ENCODE peak calls at places on chromosomes 7 and 10, in four cellular contexts. One of them, this sample, is unnamed.

GRCh38 chr10:115895196-115895595 is 377.8 kb downstream of the GFRA1 start:
- DNase-seq in NCI-H1105: no peak
- DNase-seq in HS-27A: no peak
- DNase-seq in neural crest cell: no peak
- DNase-seq in this sample: no peak

GRCh38 chr7:135970682-135971365 is 6.3 kb downstream of the MTPN start:
- DNase-seq in NCI-H1105: no peak
- DNase-seq in HS-27A: no peak
- DNase-seq in neural crest cell: no peak
- DNase-seq in this sample: no peak

GRCh38 chr7:3092468-3092867 is 48.8 kb upstream of the CARD11 start:
- DNase-seq in NCI-H1105: no peak
- DNase-seq in HS-27A: no peak
- DNase-seq in neural crest cell: no peak
- DNase-seq in this sample: no peak

GRCh38 chr7:70720191-70720873 is 411.6 kb upstream of the GALNT17 start:
- DNase-seq in NCI-H1105: no peak
- DNase-seq in HS-27A: no peak
- DNase-seq in neural crest cell: no peak
- DNase-seq in this sample: no peak

GRCh38 chr10:112343056-112343806 is 30.7 kb upstream of the ACSL5 start:
- DNase-seq in NCI-H1105: no peak
- DNase-seq in HS-27A: no peak
- DNase-seq in neural crest cell: no peak
- DNase-seq in this sample: no peak

GRCh38 chr7:47227762-47228177 is 354.1 kb downstream of the TNS3 start:
- DNase-seq in NCI-H1105: no peak
- DNase-seq in HS-27A: peak; percentile 33
- DNase-seq in neural crest cell: no peak
- DNase-seq in this sample: no peak

GRCh38 chr10:69481280-69481679 is 30.0 kb downstream of the TSPAN15 start:
- DNase-seq in NCI-H1105: no peak
- DNase-seq in HS-27A: no peak
- DNase-seq in neural crest cell: no peak
- DNase-seq in this sample: no peak

GRCh38 chr7:48139461-48139860 is 31.8 kb upstream of the ABCA13 start:
- DNase-seq in NCI-H1105: no peak
- DNase-seq in HS-27A: no peak
- DNase-seq in neural crest cell: no peak
- DNase-seq in this sample: no peak

GRCh38 chr10:59892697-59893096 is 13.7 kb downstream of the CCDC6 start:
- DNase-seq in NCI-H1105: no peak
- DNase-seq in HS-27A: no peak
- DNase-seq in neural crest cell: no peak
- DNase-seq in this sample: no peak

GRCh38 chr10:69641261-69641980 is 11.4 kb downstream of the FAM241B start:
- DNase-seq in NCI-H1105: no peak
- DNase-seq in HS-27A: no peak
- DNase-seq in neural crest cell: no peak
- DNase-seq in this sample: no peak

GRCh38 chr7:29102554-29103151 is 43.7 kb downstream of the CPVL start:
- DNase-seq in NCI-H1105: peak; percentile 19
- DNase-seq in HS-27A: no peak
- DNase-seq in neural crest cell: peak; percentile 79
- DNase-seq in this sample: peak; percentile 44

GRCh38 chr7:33903770-33904679 is 1.3 kb upstream of the BMPER start:
- DNase-seq in NCI-H1105: no peak
- DNase-seq in HS-27A: peak; percentile 52
- DNase-seq in neural crest cell: peak; percentile 11
- DNase-seq in this sample: no peak

GRCh38 chr7:42726066-42726785 is 185.6 kb downstream of the C7orf25 start:
- DNase-seq in NCI-H1105: no peak
- DNase-seq in HS-27A: no peak
- DNase-seq in neural crest cell: no peak
- DNase-seq in this sample: no peak

GRCh38 chr10:97220371-97220770 is 34.6 kb upstream of the SLIT1 start:
- DNase-seq in NCI-H1105: no peak
- DNase-seq in HS-27A: no peak
- DNase-seq in neural crest cell: no peak
- DNase-seq in this sample: no peak

This sample was measured in COR-L47.